ENCODE peak calls at places on chromosome 21, in six cellular contexts. Q is IMR-90, S is heart left ventricle, F is endodermal cell, O is transverse colon, J is GM12864. C is an unnamed sample.

GRCh38 chr21:31623664-31624063 is 35.8 kb upstream of the SOD1 start:
- DNase-seq in Q (no peak), S (no peak), F (no peak), O (no peak), J (no peak), C (no peak)

GRCh38 chr21:36661511-36662309 is 37.2 kb upstream of the SIM2 start:
- DNase-seq in Q (peak; percentile 48), S (no peak), F (peak; percentile 82), O (peak; percentile 37), J (no peak), C (no peak)

GRCh38 chr21:26844258-26845065 is 747 bp downstream of the ADAMTS1 start:
- DNase-seq in Q (peak; percentile 22), S (peak; percentile 86), F (peak; percentile 72), O (no peak), J (no peak), C (no peak)

GRCh38 chr21:17513214-17514123 is 626 bp downstream of the CXADR start:
- DNase-seq in Q (no peak), S (no peak), F (peak; percentile 75), O (peak; percentile 44), J (no peak), C (no peak)

GRCh38 chr21:33368124-33368523 is 35.1 kb upstream of the IFNGR2 start:
- DNase-seq in Q (no peak), S (no peak), F (no peak), O (no peak), J (no peak), C (no peak)

GRCh38 chr21:35616090-35616489 is 444.2 kb downstream of the SETD4 start:
- DNase-seq in Q (peak; percentile 70), S (no peak), F (no peak), O (no peak), J (no peak), C (peak; percentile 56)

GRCh38 chr21:35428489-35428888 is 379.4 kb upstream of the RUNX1 start:
- DNase-seq in Q (no peak), S (peak; percentile 76), F (peak; percentile 68), O (no peak), J (no peak), C (no peak)

GRCh38 chr21:29078884-29079765 is 5.7 kb upstream of the CCT8 start:
- DNase-seq in Q (no peak), S (no peak), F (no peak), O (no peak), J (peak; percentile 59), C (no peak)

GRCh38 chr21:41054206-41054605 is 113.8 kb upstream of the BACE2 start:
- DNase-seq in Q (no peak), S (no peak), F (no peak), O (no peak), J (no peak), C (no peak)

GRCh38 chr21:37043818-37044217 is 29.1 kb downstream of the PIGP start:
- DNase-seq in Q (no peak), S (no peak), F (no peak), O (no peak), J (no peak), C (no peak)

GRCh38 chr21:41503331-41503730 is 4.6 kb downstream of the TMPRSS2 start:
- DNase-seq in Q (no peak), S (no peak), F (no peak), O (no peak), J (no peak), C (no peak)

DNA sequence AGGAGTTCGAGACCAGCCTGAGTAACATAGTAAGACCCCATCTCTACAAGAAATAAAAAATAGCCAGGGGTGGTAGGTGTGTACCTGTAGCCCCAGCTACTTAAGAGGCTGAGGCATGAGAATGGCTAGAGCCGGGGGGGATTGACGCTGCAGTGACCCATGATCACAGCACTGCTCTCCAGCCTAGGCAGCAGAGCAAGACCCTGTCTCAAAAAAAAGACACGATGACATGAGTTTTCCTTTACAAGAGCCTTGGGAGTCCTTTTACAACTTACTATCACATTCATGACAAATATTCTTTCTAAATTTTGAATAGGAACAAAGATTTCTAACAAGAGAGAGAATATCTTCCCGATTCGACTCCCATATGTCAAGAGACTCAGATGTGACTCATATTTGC is 3.3 kb upstream of the BRWD1 start:
- DNase-seq in Q (no peak), S (no peak), F (no peak), O (no peak), J (no peak), C (no peak)
- H3K4me3 ChIP-seq in Q (no peak overlapping the region), S (no peak overlapping the region), F (no peak overlapping the region), O (no peak overlapping the region), J (no peak overlapping the region), C (no peak overlapping the region)

GRCh38 chr21:45270306-45270821 is 17.3 kb downstream of the POFUT2 start:
- DNase-seq in Q (no peak), S (peak; percentile 36), F (peak; percentile 72), O (peak; percentile 3), J (no peak), C (no peak)
- TF ChIP-seq CTCF in Q (peak; percentile 21), S (peak; percentile 7), F (peak; percentile 52), O (no peak), J (no peak), C (peak; percentile 36)

GRCh38 chr21:39788383-39788782 is 43.4 kb downstream of the IGSF5 start:
- DNase-seq in Q (peak; percentile 12), S (peak; percentile 84), F (peak; percentile 92), O (peak; percentile 49), J (no peak), C (peak; percentile 38)
- H3K4me3 ChIP-seq in Q (no peak overlapping the region), S (peak overlapping the region; percentile 50), F (no peak overlapping the region), O (no peak overlapping the region), J (no peak overlapping the region), C (no peak overlapping the region)

DNA sequence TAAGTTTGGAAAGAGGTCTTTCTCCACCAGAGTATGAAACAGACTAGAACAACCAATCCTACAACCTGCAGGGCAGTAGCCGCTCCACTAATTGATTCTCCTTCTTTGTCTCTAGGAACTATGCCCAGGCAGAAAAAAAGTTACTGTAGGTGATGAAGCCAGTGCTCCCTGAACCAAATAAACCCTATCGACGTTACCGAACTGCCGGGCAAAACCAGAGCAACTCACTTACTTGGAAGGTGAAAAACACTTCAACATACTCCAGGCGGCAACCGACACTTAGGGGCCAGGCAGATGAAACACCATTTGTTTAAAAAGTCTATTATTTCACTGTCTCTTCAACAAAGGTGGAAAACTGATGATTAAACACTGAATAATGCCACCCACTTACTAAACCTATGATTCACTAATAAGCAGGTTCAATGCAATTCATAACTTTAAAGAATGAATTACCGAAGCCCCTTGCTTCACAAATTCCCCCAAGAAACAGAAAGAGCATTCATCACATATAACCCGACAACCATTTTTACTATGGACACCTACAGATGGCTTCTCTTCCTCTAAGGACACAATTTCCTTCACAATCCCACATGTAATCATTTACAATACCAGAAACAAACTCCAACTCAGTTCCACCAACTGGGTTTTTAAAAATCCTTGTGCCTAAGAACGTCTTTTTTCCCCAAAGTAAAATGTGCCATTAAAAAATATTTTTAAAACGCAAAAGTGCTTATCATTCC is 1.5 kb downstream of the NRIP1 start:
- DNase-seq in Q (peak; percentile 18), S (no peak), F (peak; percentile 58), O (no peak), J (no peak), C (no peak)
- TF ChIP-seq CTCF in Q (no peak), S (no peak), F (no peak), O (no peak), J (no peak), C (no peak)